ENCODE peak calls at places on chromosome 21, in nine cellular contexts. H is M059J, Y is MV-4-11, V is fibroblast of the aortic adventitia, C is HFF-Myc, M is AG08396, I is ovary, S is epithelial cell of esophagus, R is left colon. A is an unnamed sample.
A peak's percentile ranks its signal among the peaks of the same experiment; 100 is the strongest.

GRCh38 chr21:14080764-14081096 is 130.0 kb downstream of the LIPI start:
- DNase-seq in I (no peak), V (no peak), M (no peak), C (no peak), Y (no peak), R (no peak), H (no peak), S (no peak), A (no peak)

GRCh38 chr21:34609951-34610549 is 4.9 kb downstream of the RCAN1 start:
- DNase-seq in Y (no peak), M (no peak), S (no peak), H (no peak), I (no peak), V (no peak), R (no peak), C (no peak), A (no peak)

GRCh38 chr21:46255758-46256337 is 27.3 kb upstream of the LSS start:
- DNase-seq in C (no peak), V (no peak), Y (no peak), H (no peak), S (no peak), R (no peak), M (no peak), I (no peak), A (no peak)

GRCh38 chr21:39051561-39051949 is 131.7 kb downstream of the PSMG1 start:
- DNase-seq in S (peak; percentile 99), V (peak; percentile 43), H (peak; percentile 84), C (no peak), M (peak; percentile 66), Y (no peak), R (no peak), I (no peak), A (no peak)

GRCh38 chr21:31873275-31873695 is 465 bp downstream of the HUNK start:
- DNase-seq in Y (no peak), S (no peak), M (peak; percentile 50), I (no peak), C (no peak), H (no peak), V (no peak), R (no peak), A (no peak)

GRCh38 chr21:32206631-32207030 is 72.2 kb downstream of the MIS18A start:
- DNase-seq in H (no peak), C (no peak), M (no peak), S (no peak), Y (no peak), R (no peak), I (no peak), V (no peak), A (no peak)

GRCh38 chr21:26965567-26966359 is 1.1 kb downstream of the ADAMTS5 start:
- DNase-seq in V (peak; percentile 46), H (no peak), M (peak; percentile 68), R (no peak), C (no peak), I (peak; percentile 80), Y (no peak), S (peak; percentile 31), A (no peak)

GRCh38 chr21:30612132-30612531 is 1.6 kb downstream of the KRTAP6-1 start:
- DNase-seq in H (no peak), Y (no peak), I (no peak), V (no peak), R (no peak), S (no peak), C (no peak), M (no peak), A (no peak)

GRCh38 chr21:46393941-46394818 is 64.5 kb upstream of the DIP2A start:
- DNase-seq in V (no peak), R (no peak), H (no peak), C (no peak), S (no peak), M (no peak), Y (no peak), I (no peak), A (no peak)

GRCh38 chr21:39611547-39612190 is 1.1 kb upstream of the B3GALT5 start:
- DNase-seq in V (no peak), R (no peak), C (no peak), H (no peak), S (no peak), M (no peak), I (no peak), Y (no peak), A (no peak)

GRCh38 chr21:28136687-28137086 is 856.0 kb downstream of the LTN1 start:
- DNase-seq in M (no peak), S (no peak), H (peak; percentile 79), R (no peak), C (no peak), Y (peak; percentile 2), V (no peak), I (no peak), A (no peak)

GRCh38 chr21:28337319-28337718 is 655.4 kb downstream of the LTN1 start:
- DNase-seq in I (no peak), M (no peak), R (no peak), H (peak; percentile 65), C (peak; percentile 41), Y (peak; percentile 43), V (peak; percentile 90), S (peak; percentile 61), A (peak; percentile 73)

GRCh38 chr21:35217504-35218060 is 168.5 kb upstream of the RUNX1 start:
- DNase-seq in I (no peak), S (peak; percentile 98), M (peak; percentile 56), H (peak; percentile 97), Y (no peak), R (no peak), C (no peak), V (peak; percentile 80), A (no peak)

GRCh38 chr21:44699502-44700001 is 2.6 kb downstream of the KRTAP10-12 start:
- DNase-seq in Y (no peak), S (no peak), H (no peak), C (no peak), R (no peak), V (no peak), M (no peak), I (no peak), A (no peak)

GRCh38 chr21:17981060-17981459 is 161.9 kb upstream of the C21orf91 start:
- DNase-seq in Y (no peak), C (no peak), S (no peak), M (no peak), H (no peak), I (no peak), R (no peak), V (no peak), A (no peak)

GRCh38 chr21:37904879-37905278 is 11.4 kb downstream of the KCNJ6 start:
- DNase-seq in C (no peak), I (no peak), V (no peak), S (no peak), M (no peak), Y (no peak), H (no peak), R (no peak), A (no peak)

GRCh38 chr21:41208946-41209345 is 41.0 kb downstream of the BACE2 start:
- DNase-seq in I (no peak), H (no peak), V (no peak), M (no peak), R (no peak), S (no peak), Y (no peak), C (no peak), A (no peak)

GRCh38 chr21:15275615-15276228 is 210.9 kb upstream of the NRIP1 start:
- DNase-seq in S (peak; percentile 69), R (no peak), M (no peak), C (no peak), Y (peak; percentile 46), H (no peak), I (no peak), V (no peak), A (no peak)

GRCh38 chr21:46151261-46151988 is 4.0 kb downstream of the FTCD start:
- DNase-seq in M (no peak), H (no peak), Y (no peak), I (peak; percentile 31), S (no peak), R (peak; percentile 21), C (no peak), V (no peak), A (no peak)

GRCh38 chr21:43211085-43212071 is 42.6 kb downstream of the CRYAA start:
- DNase-seq in S (no peak), I (peak; percentile 48), M (no peak), C (no peak), V (peak; percentile 3), R (peak; percentile 86), H (no peak), Y (no peak), A (no peak)

GRCh38 chr21:46596201-46596600 is 8.7 kb downstream of the S100B start:
- DNase-seq in H (no peak), C (no peak), Y (no peak), M (no peak), V (no peak), I (no peak), R (no peak), S (no peak), A (no peak)

GRCh38 chr21:38843806-38844479 is 38.2 kb downstream of the ETS2 start:
- DNase-seq in M (no peak), S (peak; percentile 24), I (no peak), V (peak; percentile 83), R (no peak), C (no peak), H (no peak), Y (no peak), A (no peak)

GRCh38 chr21:36718951-36719501 is 20.1 kb downstream of the SIM2 start:
- DNase-seq in R (peak; percentile 87), H (peak; percentile 79), S (peak; percentile 66), M (no peak), Y (no peak), C (no peak), V (no peak), I (no peak), A (peak; percentile 88)

GRCh38 chr21:32425628-32426027 is 13.1 kb downstream of the EVA1C start:
- DNase-seq in I (no peak), V (no peak), R (no peak), Y (no peak), C (no peak), H (peak; percentile 45), S (no peak), M (no peak), A (peak; percentile 34)

GRCh38 chr21:29238052-29238966 is 60.4 kb upstream of the BACH1 start:
- DNase-seq in V (peak; percentile 36), M (no peak), S (peak; percentile 58), R (no peak), C (no peak), I (no peak), Y (no peak), H (no peak), A (no peak)

GRCh38 chr21:46352913-46353312 is 29.0 kb downstream of the PCNT start:
- DNase-seq in M (no peak), C (no peak), V (no peak), H (no peak), I (no peak), S (no peak), Y (no peak), R (no peak), A (no peak)

GRCh38 chr21:45317401-45318145 is 29.9 kb upstream of the POFUT2 start:
- DNase-seq in V (peak; percentile 63), R (peak; percentile 25), C (no peak), I (peak; percentile 32), Y (no peak), S (peak; percentile 15), M (peak; percentile 81), H (peak; percentile 99), A (no peak)

GRCh38 chr21:31781737-31782136 is 49.8 kb upstream of the SCAF4 start:
- DNase-seq in M (peak; percentile 38), Y (peak; percentile 39), H (peak; percentile 40), R (no peak), I (peak; percentile 27), C (peak; percentile 37), S (peak; percentile 41), V (peak; percentile 63), A (peak; percentile 26)

GRCh38 chr21:45867041-45867630 is 114.4 kb upstream of the COL6A1 start:
- DNase-seq in H (no peak), V (no peak), C (no peak), M (no peak), Y (no peak), I (no peak), S (no peak), R (no peak), A (no peak)

GRCh38 chr21:33836408-33836807 is 79.2 kb downstream of the ATP5PO start:
- DNase-seq in Y (no peak), M (no peak), S (no peak), C (no peak), V (no peak), I (no peak), H (peak; percentile 48), R (no peak), A (no peak)

GRCh38 chr21:41932191-41932575 is 21.6 kb downstream of the C2CD2 start:
- DNase-seq in S (peak; percentile 99), V (peak; percentile 89), C (peak; percentile 47), I (no peak), H (peak; percentile 99), R (no peak), M (peak; percentile 71), Y (no peak), A (no peak)